ENCODE peak calls at places on chromosomes 13 and 19, in five cellular contexts. O is non-pigmented ciliary epithelial cell, C is NCI-H526 treated with DMSO at 0.1 percent for 48 hours, G is aorta, W is cardiac fibroblast. Z is an unnamed sample.

GRCh38 chr19:52214241-52214640 is 24.4 kb downstream of the PPP2R1A start:
- DNase-seq in W (no peak), C (no peak), O (no peak), G (no peak), Z (no peak)

GRCh38 chr13:49890376-49890775 is 45.8 kb downstream of the SPRYD7 start:
- DNase-seq in W (no peak), G (no peak), C (no peak), O (no peak), Z (no peak)

GRCh38 chr19:56712609-56713008 is 41.1 kb upstream of the ZNF835 start:
- DNase-seq in G (no peak), O (no peak), C (no peak), W (no peak), Z (no peak)

GRCh38 chr19:2494447-2495129 is 18.7 kb downstream of the GADD45B start:
- DNase-seq in O (no peak), C (no peak), G (peak; percentile 92), W (peak; percentile 87), Z (peak; percentile 92)

GRCh38 chr19:51078731-51079130 is 4.0 kb downstream of the KLK14 start:
- DNase-seq in C (no peak), G (no peak), O (no peak), W (no peak), Z (no peak)

GRCh38 chr19:35540356-35540927 is 5.0 kb upstream of the TMEM147 start:
- DNase-seq in G (no peak), C (no peak), O (no peak), W (no peak), Z (no peak)

GRCh38 chr13:74770361-74770760 is 636.2 kb upstream of the KLF12 start:
- DNase-seq in O (peak; percentile 81), C (no peak), W (peak; percentile 97), G (no peak), Z (peak; percentile 79)

GRCh38 chr19:15378529-15379082 is 981 bp downstream of the AKAP8 start:
- DNase-seq in W (peak; percentile 61), G (peak; percentile 61), C (no peak), O (no peak), Z (peak; percentile 73)

GRCh38 chr19:46474211-46474610 is 2.8 kb upstream of the PNMA8A start:
- DNase-seq in C (no peak), W (no peak), O (no peak), G (no peak), Z (no peak)

GRCh38 chr19:53103903-53104203 is 631 bp upstream of the ZNF160 start:
- DNase-seq in G (no peak), O (no peak), W (no peak), C (no peak), Z (no peak)

GRCh38 chr19:18021121-18021755 is 13.3 kb downstream of the ARRDC2 start:
- DNase-seq in C (no peak), O (no peak), W (peak; percentile 95), G (peak; percentile 96), Z (peak; percentile 96)

GRCh38 chr19:17089238-17089637 is 13.7 kb downstream of the MYO9B start:
- DNase-seq in W (peak; percentile 58), O (no peak), C (no peak), G (peak; percentile 66), Z (peak; percentile 71)

GRCh38 chr13:80903911-80904310 is 563.0 kb upstream of the SPRY2 start:
- DNase-seq in G (no peak), C (no peak), W (peak; percentile 37), O (no peak), Z (no peak)

GRCh38 chr13:95585867-95586266 is 33.3 kb downstream of the CLDN10 start:
- DNase-seq in C (no peak), O (no peak), G (no peak), W (no peak), Z (no peak)

GRCh38 chr19:22832031-22832762 is at the start of gene ZNF723:
- DNase-seq in G (no peak), W (no peak), O (no peak), C (no peak), Z (no peak)

GRCh38 chr19:10137751-10138682 is 18.3 kb upstream of the EIF3G start:
- DNase-seq in W (no peak), C (no peak), O (no peak), G (no peak), Z (no peak)

GRCh38 chr19:36460046-36460445 is 29.3 kb downstream of the ZNF566 start:
- DNase-seq in C (no peak), O (no peak), G (no peak), W (peak; percentile 37), Z (peak; percentile 7)